ENCODE peak calls at places on chromosomes 16 and 17, in five cellular contexts. D, J, G, B and S are unnamed samples.

GRCh38 chr17:34798581-34798980 is 162.7 kb downstream of the CCT6B start:
- DNase-seq in D (no peak), J (no peak), G (no peak), B (no peak), S (peak)

GRCh38 chr16:51723016-51723724 is 572.1 kb upstream of the SALL1 start:
- DNase-seq in D (no peak), J (no peak), G (no peak), B (no peak), S (peak)

GRCh38 chr16:30761427-30761927 is 385 bp downstream of the CFAP119 start:
- DNase-seq in D (no peak), J (peak), G (peak), B (peak), S (peak)

GRCh38 chr16:57764341-57765159 is 29.0 kb downstream of the KATNB1 start:
- DNase-seq in D (peak), J (peak), G (peak), B (peak), S (peak)

GRCh38 chr17:19304209-19304608 is 58.3 kb downstream of the B9D1 start:
- DNase-seq in D (no peak), J (peak), G (peak), B (peak), S (no peak)

GRCh38 chr17:29742210-29742513 is 119.5 kb upstream of the CORO6 start:
- DNase-seq in D (no peak), J (no peak), G (no peak), B (no peak), S (no peak)

GRCh38 chr17:6361733-6362132 is 73.2 kb downstream of the AIPL1 start:
- DNase-seq in D (peak), J (no peak), G (no peak), B (peak), S (peak)

GRCh38 chr17:40451420-40451819 is 8.2 kb downstream of the IGFBP4 start:
- DNase-seq in D (no peak), J (peak), G (no peak), B (no peak), S (no peak)

GRCh38 chr17:45346255-45347015 is 29.6 kb upstream of the MAP3K14 start:
- DNase-seq in D (no peak), J (peak), G (no peak), B (no peak), S (no peak)

GRCh38 chr17:61543786-61544415 is 47.1 kb downstream of the NACA2 start:
- DNase-seq in D (no peak), J (no peak), G (no peak), B (no peak), S (no peak)

GRCh38 chr17:33205552-33205951 is 87.5 kb downstream of the ASIC2 start:
- DNase-seq in D (no peak), J (no peak), G (no peak), B (no peak), S (no peak)

GRCh38 chr17:82240506-82241182 is 11.8 kb downstream of the SLC16A3 start:
- DNase-seq in D (no peak), J (no peak), G (no peak), B (no peak), S (no peak)

GRCh38 chr17:68134046-68134637 is 98.6 kb downstream of the KPNA2 start:
- DNase-seq in D (no peak), J (no peak), G (no peak), B (no peak), S (no peak)

GRCh38 chr17:3724373-3725077 is 822 bp downstream of the HASPIN start:
- DNase-seq in D (no peak), J (peak), G (no peak), B (no peak), S (no peak)

GRCh38 chr17:27993723-27994310 is 48.7 kb upstream of the NLK start:
- DNase-seq in D (no peak), J (no peak), G (no peak), B (no peak), S (no peak)

GRCh38 chr17:39622380-39623006 is 4.3 kb upstream of the PPP1R1B start:
- DNase-seq in D (no peak), J (peak), G (peak), B (peak), S (no peak)

GRCh38 chr16:50615891-50616290 is 65.2 kb downstream of the SNX20 start:
- DNase-seq in D (no peak), J (no peak), G (no peak), B (no peak), S (no peak)

GRCh38 chr17:20952183-20952582 is 90.6 kb downstream of the USP22 start:
- DNase-seq in D (no peak), J (no peak), G (peak), B (no peak), S (no peak)

GRCh38 chr17:52170963-52171572 is 12.6 kb upstream of the CA10 start:
- DNase-seq in D (no peak), J (peak), G (no peak), B (no peak), S (peak)

DNA sequence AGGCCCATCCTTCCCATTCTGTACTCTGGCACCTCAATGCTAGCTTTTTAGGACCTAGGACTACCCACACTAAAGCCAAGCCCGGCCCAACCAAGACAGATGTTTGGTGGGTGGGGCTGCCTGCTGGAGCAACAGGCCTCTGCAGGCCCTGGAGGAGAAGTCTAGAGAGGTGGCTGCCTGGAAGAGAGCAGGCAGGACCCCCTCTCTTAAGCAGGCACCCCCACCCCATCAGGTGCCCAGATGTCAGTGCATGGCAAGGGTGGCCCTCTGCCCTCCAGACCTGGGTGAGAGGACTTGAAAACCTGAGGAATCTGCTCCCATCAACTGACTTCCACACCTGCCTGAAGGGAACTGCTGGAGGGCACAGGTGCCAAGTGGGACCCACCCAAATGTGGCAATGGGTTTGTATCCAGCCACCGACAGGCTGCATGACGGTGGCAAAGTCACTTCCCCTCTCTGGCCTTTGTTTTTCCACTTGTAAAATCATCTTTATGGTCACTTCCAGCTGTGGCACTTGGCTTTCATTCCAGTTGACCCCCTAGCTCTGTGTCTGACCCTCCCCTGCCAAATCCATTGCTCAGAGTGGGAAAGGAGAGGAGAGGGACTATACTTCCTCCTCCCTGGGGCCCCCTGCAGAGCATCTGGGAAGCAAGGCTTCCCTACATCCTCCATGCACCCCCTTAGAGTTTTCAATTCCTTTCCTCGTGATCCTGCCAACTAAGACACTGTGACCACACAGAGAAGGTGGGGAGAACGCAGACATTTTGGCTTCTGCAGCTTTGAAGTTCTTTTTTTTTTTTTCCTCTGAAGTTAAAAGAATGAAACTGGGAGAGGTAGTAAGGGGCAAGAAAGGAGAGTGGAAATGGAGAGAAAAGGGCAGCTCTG is 1.6 kb upstream of the STAT5A start:
- DNase-seq in D (no peak), J (peak), G (no peak), B (no peak), S (no peak)
- TF ChIP-seq EZH2phosphoT487 in D (no peak), J (no peak), G (no peak), B (no peak), S (no peak)

DNA sequence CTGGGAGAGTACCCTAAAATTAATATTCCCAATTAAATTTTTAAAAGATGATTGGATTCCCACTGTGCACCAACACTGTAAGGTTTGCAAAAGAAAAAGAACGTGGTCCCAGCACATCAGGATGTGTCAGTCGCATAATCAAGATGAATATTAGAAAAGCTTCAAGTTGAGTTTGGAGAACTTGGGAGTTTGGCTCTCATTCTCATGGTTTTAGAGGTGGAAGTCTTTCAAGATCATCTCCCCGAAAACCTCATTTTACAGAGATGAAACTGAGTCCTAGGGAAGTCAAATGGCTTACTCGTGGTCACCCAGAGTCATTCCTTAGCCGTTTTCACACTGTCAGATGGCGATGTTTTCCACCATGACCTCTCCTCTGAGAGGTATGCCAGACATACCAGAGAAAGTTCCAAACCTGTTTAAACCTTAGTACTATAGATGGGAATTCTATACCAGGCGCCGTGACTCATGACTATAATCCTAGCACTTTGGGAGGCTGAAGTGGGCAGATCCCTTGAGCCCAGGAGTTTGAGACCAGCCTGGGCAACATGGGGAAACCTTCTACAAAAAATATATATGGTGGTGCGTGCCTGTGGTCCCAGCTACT is 1.2 kb downstream of the SEC14L1 start:
- DNase-seq in D (no peak), J (no peak), G (no peak), B (no peak), S (no peak)
- H3K27ac ChIP-seq in D (no peak), J (peak), G (peak), B (peak), S (no peak)

GRCh38 chr16:20383106-20384029 is 21.2 kb downstream of the PDILT start:
- DNase-seq in D (peak), J (peak), G (peak), B (peak), S (peak)

GRCh38 chr16:20388854-20389253 is 15.7 kb downstream of the PDILT start:
- DNase-seq in D (no peak), J (no peak), G (no peak), B (no peak), S (no peak)

GRCh38 chr16:20387978-20388377 is 16.6 kb downstream of the PDILT start:
- DNase-seq in D (no peak), J (no peak), G (no peak), B (no peak), S (no peak)

GRCh38 chr16:20382202-20382948 is 22.2 kb downstream of the PDILT start:
- DNase-seq in D (no peak), J (no peak), G (no peak), B (no peak), S (no peak)

GRCh38 chr16:20385844-20386832 is 18.4 kb downstream of the PDILT start:
- DNase-seq in D (peak), J (peak), G (peak), B (peak), S (peak)
- H3K4me3 ChIP-seq in D (no peak), J (no peak), G (no peak), B (no peak), S (no peak)

GRCh38 chr17:80751460-80752368 is 207.1 kb downstream of the RPTOR start:
- DNase-seq in D (no peak), J (peak), G (no peak), B (no peak), S (peak)

GRCh38 chr17:80747469-80747868 is 202.8 kb downstream of the RPTOR start:
- DNase-seq in D (no peak), J (no peak), G (no peak), B (no peak), S (no peak)

GRCh38 chr17:80750263-80750662 is 205.6 kb downstream of the RPTOR start:
- DNase-seq in D (no peak), J (peak), G (no peak), B (no peak), S (no peak)

GRCh38 chr17:80751070-80751459 is 206.4 kb downstream of the RPTOR start:
- DNase-seq in D (no peak), J (peak), G (no peak), B (no peak), S (no peak)

GRCh38 chr17:80749611-80750010 is 205.0 kb downstream of the RPTOR start:
- DNase-seq in D (no peak), J (no peak), G (no peak), B (no peak), S (no peak)
- TF ChIP-seq EZH2phosphoT487 in D (no peak), J (no peak), G (no peak), B (no peak), S (no peak)

DNA sequence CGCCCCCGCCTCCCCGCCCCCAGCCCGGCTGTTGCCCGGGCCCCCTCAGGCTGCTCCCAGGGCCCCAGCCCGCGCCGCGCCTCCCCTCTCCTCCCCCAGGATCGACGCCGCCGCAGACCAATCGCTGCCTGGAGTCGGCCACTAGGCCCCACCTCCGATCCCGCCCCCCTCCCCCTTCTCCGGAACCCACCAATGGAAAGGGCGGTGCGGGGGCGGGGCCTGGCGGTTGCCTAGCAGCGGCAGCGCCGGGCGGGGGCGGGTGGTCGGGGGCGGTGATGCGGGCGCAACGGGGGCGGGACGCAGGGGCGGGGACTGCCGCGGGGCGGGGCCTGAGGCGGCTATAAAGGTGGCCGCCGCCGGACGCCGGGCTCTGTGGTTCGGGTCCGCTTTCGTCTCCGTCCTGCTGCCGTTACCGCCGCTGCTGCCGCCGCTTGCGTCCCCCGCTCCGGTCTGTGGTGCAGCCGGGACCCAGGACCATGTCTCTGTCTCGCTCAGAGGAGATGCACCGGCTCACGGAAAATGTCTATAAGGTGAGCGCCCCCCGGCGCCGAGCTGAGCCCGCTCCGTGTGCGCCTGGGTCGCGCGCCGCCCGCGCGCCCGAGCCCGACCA is at the start of gene BAIAP2:
- DNase-seq in D (peak), J (peak), G (peak), B (peak), S (peak)
- H3K27ac ChIP-seq in D (peak), J (peak), G (no peak), B (no peak), S (no peak)

GRCh38 chr16:3188675-3188924 is 596 bp downstream of the OR1F1 start:
- DNase-seq in D (no peak), J (no peak), G (no peak), B (no peak), S (no peak)
- H3K4me3 ChIP-seq in D (no peak), J (peak), G (peak), B (no peak), S (peak)

DNA sequence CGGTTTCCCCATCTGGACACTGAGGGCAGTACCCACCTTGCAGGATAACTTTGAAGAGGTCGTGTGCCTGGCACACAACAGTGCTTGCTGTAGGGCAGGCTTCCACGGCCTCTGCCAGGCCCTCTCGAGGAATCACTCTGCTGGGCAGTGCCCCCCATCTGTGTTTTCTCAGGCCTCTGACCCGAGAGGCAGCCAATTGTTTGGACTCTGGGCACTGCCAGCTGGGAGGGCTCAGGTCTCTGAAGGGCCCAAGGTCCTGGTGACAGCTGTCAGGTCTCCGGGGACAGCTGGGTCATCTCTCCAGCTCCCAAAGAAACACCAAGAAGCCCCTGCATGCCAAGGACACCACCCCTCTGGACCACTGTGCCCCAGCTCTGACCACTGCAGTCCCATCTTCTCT is 1.0 kb upstream of the RAB26 start:
- DNase-seq in D (no peak), J (no peak), G (no peak), B (no peak), S (no peak)
- TF ChIP-seq EZH2phosphoT487 in D (no peak), J (no peak), G (no peak), B (no peak), S (no peak)

DNA sequence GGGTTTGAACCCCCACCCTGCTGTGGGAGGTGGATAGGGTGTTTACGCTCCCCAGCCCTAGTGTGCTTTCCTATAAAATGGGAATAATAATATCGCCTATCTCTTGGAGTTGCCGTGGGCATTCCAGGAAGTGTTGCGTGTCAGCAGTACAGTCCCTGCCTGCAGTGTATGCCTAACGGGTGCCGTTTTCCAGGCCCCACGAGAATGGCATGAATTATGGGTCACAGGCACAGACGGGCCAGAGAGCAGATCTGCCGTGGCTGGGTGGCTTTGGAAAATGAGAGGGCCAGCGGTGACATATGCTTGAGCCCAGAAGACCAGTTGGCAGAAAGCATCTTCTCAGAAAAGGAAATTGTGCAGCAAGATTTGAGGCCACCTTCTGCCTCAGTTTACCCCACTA is 116.2 kb upstream of the CIBAR2 start:
- DNase-seq in D (no peak), J (no peak), G (no peak), B (no peak), S (no peak)
- H3K27ac ChIP-seq in D (no peak), J (peak), G (no peak), B (no peak), S (no peak)